ENCODE peak calls at places on chromosomes 1 and 21, in eight cellular contexts. Y is ovary, J is upper lobe of right lung, F is cardiac muscle cell, C is K562, P is A549, L is vagina, S is endothelial cell of umbilical vein. U is an unnamed sample.

GRCh38 chr1:61181016-61181560 is 98.7 kb downstream of the NFIA start:
- DNase-seq in F (no peak), J (no peak), Y (no peak), S (no peak), L (no peak), C (no peak), P (no peak), U (no peak)

GRCh38 chr1:168734271-168734670 is 5.3 kb upstream of the DPT start:
- DNase-seq in C (no peak), J (no peak), P (no peak), S (no peak), Y (no peak), F (no peak), L (no peak), U (no peak)

GRCh38 chr1:36365310-36365895 is 20.3 kb downstream of the STK40 start:
- DNase-seq in Y (peak), C (no peak), S (no peak), P (no peak), L (no peak), J (no peak), F (peak), U (peak)

GRCh38 chr1:192939440-192939839 is 119.7 kb downstream of the UCHL5 start:
- DNase-seq in J (no peak), Y (no peak), L (no peak), P (no peak), C (peak), F (no peak), S (peak), U (peak)

GRCh38 chr1:184811439-184812111 is 56.9 kb upstream of the EDEM3 start:
- DNase-seq in C (no peak), F (no peak), S (no peak), P (no peak), Y (no peak), L (no peak), J (no peak), U (no peak)

GRCh38 chr1:10652626-10653025 is 143.8 kb downstream of the CASZ1 start:
- DNase-seq in J (no peak), Y (no peak), F (no peak), L (no peak), S (no peak), C (no peak), P (no peak), U (no peak)

GRCh38 chr1:147078606-147079399 is 93.5 kb downstream of the PRKAB2 start:
- DNase-seq in L (no peak), P (no peak), Y (no peak), S (no peak), F (no peak), C (no peak), J (no peak), U (no peak)

GRCh38 chr21:15725949-15726348 is 3.8 kb upstream of the USP25 start:
- DNase-seq in S (no peak), P (no peak), F (no peak), L (no peak), Y (no peak), C (no peak), J (no peak), U (no peak)

GRCh38 chr1:43879414-43879813 is 54.2 kb upstream of the ARTN start:
- DNase-seq in Y (no peak), J (no peak), C (no peak), L (no peak), P (no peak), S (no peak), F (no peak), U (no peak)

GRCh38 chr1:162548170-162548569 is 13.4 kb upstream of the UAP1 start:
- DNase-seq in C (no peak), J (no peak), P (no peak), F (peak), Y (no peak), L (no peak), S (no peak), U (peak)

GRCh38 chr1:33718166-33718565 is 145.7 kb upstream of the HMGB4 start:
- DNase-seq in P (no peak), L (peak), F (no peak), S (no peak), Y (no peak), C (no peak), J (no peak), U (no peak)

DNA sequence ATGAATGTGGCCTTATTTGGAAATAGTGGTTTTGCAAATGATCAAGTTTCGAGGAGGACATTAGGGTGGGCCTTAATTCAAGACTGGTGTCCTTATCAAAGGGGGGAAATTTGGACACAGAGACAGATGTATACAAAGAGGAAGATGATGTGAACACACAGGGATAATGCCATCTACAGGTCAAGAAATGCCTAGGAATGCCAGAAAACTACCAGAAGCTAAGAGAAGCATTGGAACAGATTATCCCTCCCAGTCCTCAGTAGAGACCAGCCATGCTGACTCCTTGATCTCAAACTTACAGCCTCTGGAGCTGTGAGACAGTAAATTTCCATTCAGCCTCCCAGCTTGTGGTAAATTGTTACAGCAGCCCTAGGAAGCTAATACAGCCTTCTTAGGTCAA is 151.4 kb downstream of the PTGER3 start:
- DNase-seq in L (no peak), Y (no peak), F (no peak), J (no peak), P (no peak), S (no peak), C (no peak), U (no peak)
- TF ChIP-seq CTCF in L (no peak), Y (no peak), F (no peak), J (no peak), P (no peak), S (no peak), C (peak), U (peak)

GRCh38 chr1:207035877-207036558 is 3.5 kb upstream of the C1orf116 start:
- DNase-seq in Y (no peak), F (no peak), J (no peak), S (no peak), L (no peak), P (no peak), C (no peak), U (no peak)

GRCh38 chr1:207033302-207033701 is 746 bp upstream of the C1orf116 start:
- DNase-seq in J (no peak), C (no peak), L (no peak), P (no peak), S (no peak), F (no peak), Y (no peak), U (no peak)

GRCh38 chr1:207032528-207033017 is at the start of gene C1orf116:
- DNase-seq in J (peak), C (peak), P (peak), L (no peak), Y (no peak), S (no peak), F (no peak), U (no peak)

GRCh38 chr1:207034998-207035397 is 2.4 kb upstream of the C1orf116 start:
- DNase-seq in F (no peak), Y (no peak), J (no peak), P (no peak), L (no peak), S (no peak), C (peak), U (peak)

GRCh38 chr1:207034208-207034607 is 1.7 kb upstream of the C1orf116 start:
- DNase-seq in Y (no peak), C (peak), F (no peak), L (no peak), J (no peak), S (no peak), P (no peak), U (no peak)
- H3K4me3 ChIP-seq in Y (no peak), C (no peak), F (no peak), L (no peak), J (no peak), S (no peak), P (no peak), U (no peak)

GRCh38 chr1:27616441-27616840 is 12.5 kb upstream of the AHDC1 start:
- DNase-seq in J (no peak), P (no peak), L (no peak), F (no peak), C (peak), Y (no peak), S (no peak), U (no peak)
- TF ChIP-seq CTCF in J (peak), P (no peak), L (no peak), F (peak), C (peak), Y (no peak), S (peak), U (peak)

DNA sequence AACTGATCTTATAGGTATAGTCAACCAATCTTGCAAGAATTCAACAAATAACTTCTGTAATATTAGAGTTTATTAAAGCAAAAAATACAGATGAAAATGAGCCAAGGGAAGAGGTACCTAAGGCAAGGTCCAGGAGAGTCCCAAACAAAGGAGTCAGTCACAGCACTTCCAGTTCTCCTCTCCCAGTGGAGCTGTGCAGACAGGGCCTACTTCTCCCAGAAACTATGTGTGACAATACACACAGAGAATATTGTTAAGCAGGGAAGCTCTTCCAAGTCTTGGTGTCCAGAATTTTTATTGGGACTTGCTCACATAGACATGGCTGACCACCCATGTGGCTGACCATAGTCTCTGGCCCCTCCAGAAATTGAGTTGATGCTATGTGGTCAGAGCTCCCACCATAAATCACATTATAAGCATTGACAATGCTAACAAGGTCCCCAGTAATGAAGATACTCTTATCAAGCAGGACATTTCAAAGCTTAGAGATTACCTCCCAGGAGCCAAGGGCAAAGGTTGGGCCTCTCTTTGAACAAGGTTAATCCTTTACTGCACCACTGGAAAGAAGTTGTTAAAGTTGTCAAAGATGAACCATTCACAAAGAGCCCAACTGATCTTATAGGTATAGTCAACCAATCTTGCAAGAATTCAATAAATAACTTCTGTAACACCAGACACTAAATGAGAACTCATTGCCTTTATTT is 3.5 kb upstream of the CD244 start:
- DNase-seq in L (no peak), S (no peak), C (no peak), F (no peak), P (no peak), J (no peak), Y (no peak), U (peak)
- H3K4me3 ChIP-seq in L (no peak), S (no peak), C (no peak), F (no peak), P (no peak), J (no peak), Y (no peak), U (no peak)

GRCh38 chr1:14100444-14100843 is 400.5 kb downstream of the PRDM2 start:
- DNase-seq in P (no peak), S (no peak), Y (no peak), L (no peak), C (no peak), F (no peak), J (no peak), U (no peak)

GRCh38 chr1:14090531-14090930 is 390.5 kb downstream of the PRDM2 start:
- DNase-seq in C (no peak), J (no peak), F (no peak), L (no peak), S (no peak), P (no peak), Y (no peak), U (no peak)

GRCh38 chr1:14100916-14101315 is 400.9 kb downstream of the PRDM2 start:
- DNase-seq in C (no peak), F (no peak), L (no peak), J (no peak), Y (no peak), S (no peak), P (no peak), U (no peak)

GRCh38 chr1:14090062-14090461 is 390.1 kb downstream of the PRDM2 start:
- DNase-seq in S (no peak), P (no peak), F (no peak), J (no peak), Y (no peak), C (no peak), L (no peak), U (no peak)

GRCh38 chr1:14095001-14095400 is 395.0 kb downstream of the PRDM2 start:
- DNase-seq in L (no peak), F (peak), P (no peak), C (peak), Y (no peak), J (no peak), S (no peak), U (no peak)
- TF ChIP-seq CTCF in L (no peak), F (peak), P (no peak), C (peak), Y (no peak), J (peak), S (no peak), U (peak)

DNA sequence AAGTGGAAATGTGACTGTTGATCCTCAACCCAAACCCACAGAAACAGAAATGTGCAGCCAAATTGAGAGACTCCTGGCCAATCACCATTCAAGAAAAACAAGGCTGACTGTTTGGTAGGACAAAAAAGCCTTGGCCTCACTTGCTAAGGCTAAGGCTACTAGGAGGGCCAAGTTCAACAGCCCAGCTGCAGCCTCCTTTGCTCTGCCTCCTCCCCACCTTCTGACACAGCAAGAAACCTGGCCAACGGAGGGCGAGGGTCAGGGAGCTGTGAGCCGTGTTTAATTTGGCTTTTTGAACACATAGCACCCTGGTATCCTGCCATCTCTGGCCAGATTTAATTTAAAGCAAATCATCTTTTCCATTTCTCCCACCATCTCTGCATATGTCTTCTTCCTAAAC is 165.8 kb upstream of the RAB4A start:
- DNase-seq in J (no peak), P (no peak), F (no peak), S (no peak), C (no peak), Y (no peak), L (no peak), U (no peak)
- H3K4me3 ChIP-seq in J (no peak), P (no peak), F (no peak), S (no peak), C (no peak), Y (no peak), L (no peak), U (no peak)

GRCh38 chr1:1752671-1753606 is 25.3 kb downstream of the NADK start:
- DNase-seq in S (no peak), J (no peak), Y (no peak), L (no peak), P (no peak), C (no peak), F (no peak), U (no peak)
- TF ChIP-seq CTCF in S (no peak), J (no peak), Y (no peak), L (no peak), P (no peak), C (no peak), F (no peak), U (no peak)

GRCh38 chr1:161304927-161305871 is 4.6 kb downstream of the MPZ start:
- DNase-seq in P (no peak), L (no peak), J (no peak), C (no peak), S (no peak), Y (no peak), F (no peak), U (no peak)

GRCh38 chr1:161305872-161306519 is 3.8 kb downstream of the MPZ start:
- DNase-seq in S (peak), C (peak), P (no peak), L (no peak), J (peak), F (peak), Y (peak), U (peak)

GRCh38 chr1:161309868-161310267 is at the start of gene MPZ:
- DNase-seq in Y (no peak), P (no peak), C (no peak), J (no peak), L (no peak), F (no peak), S (no peak), U (no peak)

GRCh38 chr1:161307892-161308638 is 1.7 kb downstream of the MPZ start:
- DNase-seq in L (no peak), Y (no peak), P (no peak), C (no peak), J (no peak), F (peak), S (peak), U (peak)

GRCh38 chr1:161307230-161307768 is 2.5 kb downstream of the MPZ start:
- DNase-seq in F (peak), S (peak), L (no peak), C (peak), Y (peak), J (no peak), P (peak), U (peak)
- H3K4me3 ChIP-seq in F (no peak), S (no peak), L (no peak), C (peak), Y (no peak), J (no peak), P (no peak), U (no peak)

GRCh38 chr1:59184506-59184905 is 112.4 kb upstream of the FGGY start:
- DNase-seq in C (no peak), P (no peak), Y (no peak), F (no peak), S (no peak), L (no peak), J (no peak), U (no peak)

GRCh38 chr1:59183918-59184317 is 113.0 kb upstream of the FGGY start:
- DNase-seq in P (no peak), C (no peak), S (no peak), F (no peak), L (no peak), Y (no peak), J (no peak), U (no peak)

GRCh38 chr1:59185163-59185855 is 111.6 kb upstream of the FGGY start:
- DNase-seq in F (no peak), S (no peak), Y (no peak), P (no peak), J (no peak), C (no peak), L (no peak), U (no peak)

GRCh38 chr1:59188413-59189213 is 108.3 kb upstream of the FGGY start:
- DNase-seq in S (no peak), J (no peak), C (no peak), L (no peak), P (no peak), F (no peak), Y (no peak), U (no peak)

GRCh38 chr1:59186656-59187055 is 110.2 kb upstream of the FGGY start:
- DNase-seq in J (no peak), P (no peak), C (no peak), S (no peak), F (peak), L (no peak), Y (no peak), U (peak)
- TF ChIP-seq CTCF in J (no peak), P (no peak), C (peak), S (no peak), F (no peak), L (no peak), Y (no peak), U (peak)

U was measured in fibroblast of villous mesenchyme.